ENCODE peak calls at places on chromosomes 12 and 14, in ten cellular contexts. I, L, Y, S, K, R, P, O, W and F are unnamed samples. For H3K4me1, the result is how much of the 10 kb centered on the place peaks cover.

GRCh38 chr14:102969060-102969791 is 46.8 kb downstream of the AMN start:
- DNase-seq in W (no peak), P (no peak), Y (no peak), I (no peak), L (no peak), K (no peak), R (no peak), O (no peak), S (no peak), F (no peak)

GRCh38 chr12:19033244-19033643 is 96.3 kb upstream of the PLEKHA5 start:
- DNase-seq in W (no peak), L (no peak), P (no peak), I (no peak), S (no peak), R (no peak), O (no peak), Y (no peak), K (no peak), F (no peak)

GRCh38 chr12:88142610-88142991 is 494 bp downstream of the TMTC3 start:
- DNase-seq in S (peak), W (peak), R (no peak), P (peak), K (peak), Y (no peak), L (peak), O (peak), I (no peak), F (peak)

GRCh38 chr12:6829532-6830220 is 1.5 kb downstream of the P3H3 start:
- DNase-seq in L (no peak), P (no peak), R (peak), S (peak), O (no peak), Y (peak), I (peak), K (no peak), W (no peak), F (no peak)

GRCh38 chr12:12804432-12804886 is 8.7 kb upstream of the DDX47 start:
- DNase-seq in O (no peak), Y (peak), K (no peak), I (peak), W (no peak), L (no peak), P (no peak), S (peak), R (peak), F (no peak)

GRCh38 chr12:10235761-10236631 is 23.3 kb downstream of the GABARAPL1 start:
- DNase-seq in K (no peak), S (peak), L (peak), R (peak), W (peak), I (peak), O (no peak), Y (peak), P (no peak), F (no peak)

GRCh38 chr14:94143711-94144110 is 14.3 kb upstream of the IFI27L2 start:
- DNase-seq in P (no peak), S (no peak), K (no peak), I (no peak), L (no peak), R (no peak), O (no peak), Y (no peak), W (no peak), F (no peak)

GRCh38 chr14:28141662-28142061 is 624.9 kb upstream of the FOXG1 start:
- DNase-seq in K (no peak), R (no peak), W (no peak), L (no peak), I (no peak), Y (no peak), O (no peak), S (no peak), P (no peak), F (no peak)

GRCh38 chr12:127238061-127238460 is 1028.9 kb upstream of the TMEM132C start:
- DNase-seq in P (no peak), I (no peak), W (no peak), L (no peak), Y (no peak), R (no peak), O (no peak), K (no peak), S (no peak), F (no peak)

GRCh38 chr12:89857652-89858274 is 149.1 kb upstream of the ATP2B1 start:
- DNase-seq in R (no peak), S (no peak), I (no peak), P (no peak), Y (no peak), K (no peak), L (no peak), O (no peak), W (no peak), F (no peak)

GRCh38 chr12:112176321-112177010 is 51.1 kb downstream of the TRAFD1 start:
- DNase-seq in P (no peak), L (no peak), O (no peak), R (no peak), W (no peak), K (no peak), S (no peak), I (no peak), Y (no peak), F (no peak)

GRCh38 chr12:32454075-32454474 is 54.7 kb downstream of the FGD4 start:
- DNase-seq in Y (peak), R (peak), S (no peak), O (no peak), K (no peak), I (peak), W (no peak), P (no peak), L (peak), F (no peak)

GRCh38 chr12:3152892-3153291 is 75.7 kb downstream of the TSPAN9 start:
- DNase-seq in L (no peak), P (no peak), W (peak), Y (no peak), K (no peak), R (no peak), O (no peak), I (no peak), S (no peak), F (no peak)

GRCh38 chr14:60553855-60554254 is 44.9 kb downstream of the SIX6 start:
- DNase-seq in P (no peak), S (no peak), O (no peak), L (no peak), W (no peak), R (no peak), Y (no peak), I (no peak), K (no peak), F (no peak)

GRCh38 chr12:76533331-76533730 is 26.2 kb downstream of the OSBPL8 start:
- DNase-seq in W (no peak), I (no peak), S (no peak), Y (no peak), O (no peak), L (peak), K (no peak), R (no peak), P (no peak), F (no peak)

GRCh38 chr14:63182967-63183366 is 21.3 kb upstream of the RHOJ start:
- DNase-seq in O (no peak), K (no peak), S (no peak), L (no peak), I (no peak), P (no peak), Y (no peak), R (no peak), W (no peak), F (no peak)

GRCh38 chr14:31201111-31201510 is 6.5 kb downstream of the HECTD1 start:
- DNase-seq in P (no peak), L (no peak), O (no peak), K (no peak), R (no peak), W (no peak), S (no peak), I (no peak), Y (no peak), F (no peak)

GRCh38 chr12:48814313-48815280 is 3.7 kb upstream of the CACNB3 start:
- DNase-seq in Y (peak), O (peak), K (peak), W (peak), R (peak), P (peak), S (peak), L (peak), I (peak), F (peak)

GRCh38 chr14:90785474-90785873 is 30.8 kb downstream of the TTC7B start:
- DNase-seq in Y (no peak), L (peak), S (no peak), K (peak), P (no peak), W (no peak), R (peak), I (no peak), O (no peak), F (no peak)

GRCh38 chr12:16349132-16349463 is 1.7 kb downstream of the MGST1 start:
- DNase-seq in R (no peak), O (no peak), L (peak), I (peak), P (peak), W (peak), Y (peak), K (peak), S (peak), F (peak)

GRCh38 chr14:58249611-58250010 is 5.0 kb downstream of the PSMA3 start:
- DNase-seq in L (no peak), Y (no peak), K (no peak), S (no peak), R (no peak), O (no peak), W (no peak), P (no peak), I (no peak), F (no peak)

GRCh38 chr12:9669534-9669933 is at the start of gene CLEC2D:
- DNase-seq in R (no peak), W (no peak), K (no peak), O (no peak), S (no peak), L (no peak), Y (no peak), I (no peak), P (no peak), F (no peak)

GRCh38 chr14:96748371-96748770 is 48.8 kb upstream of the VRK1 start:
- DNase-seq in S (no peak), K (no peak), W (no peak), L (no peak), R (no peak), O (no peak), I (no peak), Y (no peak), P (no peak), F (no peak)

GRCh38 chr14:35932659-35933159 is 106.6 kb downstream of the BRMS1L start:
- DNase-seq in R (no peak), I (no peak), Y (no peak), K (no peak), W (no peak), O (no peak), S (no peak), P (no peak), L (no peak), F (no peak)

GRCh38 chr12:53233671-53234091 is 1.7 kb upstream of the RARG start:
- DNase-seq in L (no peak), S (no peak), P (no peak), R (no peak), Y (no peak), K (no peak), W (peak), I (no peak), O (no peak), F (no peak)

GRCh38 chr14:81565441-81566290 is 32.0 kb upstream of the SEL1L start:
- DNase-seq in R (peak), P (no peak), L (peak), S (peak), O (peak), K (peak), Y (peak), W (no peak), I (no peak), F (no peak)

GRCh38 chr14:89566644-89567411 is 149.8 kb upstream of the FOXN3 start:
- DNase-seq in R (no peak), W (no peak), K (no peak), O (no peak), Y (no peak), I (no peak), L (no peak), S (no peak), P (no peak), F (no peak)

GRCh38 chr14:36067428-36068187 is 108.9 kb downstream of the PTCSC3 start:
- DNase-seq in L (no peak), R (no peak), Y (no peak), S (no peak), P (no peak), O (no peak), K (no peak), W (no peak), I (no peak), F (no peak)

GRCh38 chr12:15977999-15978398 is 66.9 kb downstream of the DERA start:
- DNase-seq in I (no peak), O (no peak), W (no peak), S (no peak), P (no peak), Y (no peak), R (no peak), L (no peak), K (no peak), F (no peak)

GRCh38 chr14:20469890-20470858 is 968 bp downstream of the PNP start:
- DNase-seq in O (peak), S (peak), R (peak), Y (peak), W (peak), I (peak), L (peak), P (no peak), K (peak), F (peak)

GRCh38 chr12:119089668-119090013 is 89.1 kb upstream of the HSPB8 start:
- DNase-seq in L (no peak), P (no peak), R (no peak), I (no peak), S (no peak), W (no peak), K (no peak), O (no peak), Y (no peak), F (no peak)

GRCh38 chr12:111741235-111741812 is 25.4 kb upstream of the ALDH2 start:
- DNase-seq in Y (no peak), K (peak), O (no peak), P (no peak), R (no peak), L (no peak), S (no peak), I (peak), W (no peak), F (no peak)

GRCh38 chr12:88574278-88574677 is 6.0 kb downstream of the KITLG start:
- DNase-seq in W (no peak), L (peak), R (no peak), I (peak), P (no peak), K (no peak), O (no peak), Y (no peak), S (no peak), F (no peak)

GRCh38 chr12:91984571-91984970 is 161.1 kb downstream of the BTG1 start:
- DNase-seq in I (peak), W (no peak), Y (no peak), L (no peak), K (no peak), O (no peak), R (no peak), S (no peak), P (no peak), F (no peak)

DNA sequence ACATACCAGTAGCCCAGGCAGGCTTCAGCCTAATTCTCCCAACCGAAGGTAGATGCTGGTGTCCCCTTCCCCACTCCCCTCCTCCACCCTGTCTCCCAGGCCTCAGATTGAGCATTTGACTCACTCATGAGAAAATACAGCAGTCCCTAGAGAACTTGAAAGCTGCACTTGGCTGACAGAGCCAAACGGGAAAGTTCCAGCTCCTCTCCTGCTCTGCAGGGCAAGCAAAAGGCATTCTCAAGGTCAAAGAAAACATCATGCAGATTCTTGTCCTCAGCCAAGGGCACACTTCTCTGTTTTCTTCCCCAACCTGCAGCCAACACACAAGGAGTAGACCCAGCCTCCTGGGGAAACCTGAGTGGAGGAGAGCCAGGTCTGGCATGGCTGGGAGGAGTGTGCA is 100.2 kb downstream of the IRF2BPL start:
- DNase-seq in Y (no peak), W (no peak), I (no peak), K (no peak), L (no peak), R (no peak), P (no peak), O (no peak), S (no peak), F (no peak)
- H3K4me1 ChIP-seq in Y (under half), W (under half), I (under half), K (under half), L (under half), R (under half), P (under half), O (half or more), S (under half), F (under half)

DNA sequence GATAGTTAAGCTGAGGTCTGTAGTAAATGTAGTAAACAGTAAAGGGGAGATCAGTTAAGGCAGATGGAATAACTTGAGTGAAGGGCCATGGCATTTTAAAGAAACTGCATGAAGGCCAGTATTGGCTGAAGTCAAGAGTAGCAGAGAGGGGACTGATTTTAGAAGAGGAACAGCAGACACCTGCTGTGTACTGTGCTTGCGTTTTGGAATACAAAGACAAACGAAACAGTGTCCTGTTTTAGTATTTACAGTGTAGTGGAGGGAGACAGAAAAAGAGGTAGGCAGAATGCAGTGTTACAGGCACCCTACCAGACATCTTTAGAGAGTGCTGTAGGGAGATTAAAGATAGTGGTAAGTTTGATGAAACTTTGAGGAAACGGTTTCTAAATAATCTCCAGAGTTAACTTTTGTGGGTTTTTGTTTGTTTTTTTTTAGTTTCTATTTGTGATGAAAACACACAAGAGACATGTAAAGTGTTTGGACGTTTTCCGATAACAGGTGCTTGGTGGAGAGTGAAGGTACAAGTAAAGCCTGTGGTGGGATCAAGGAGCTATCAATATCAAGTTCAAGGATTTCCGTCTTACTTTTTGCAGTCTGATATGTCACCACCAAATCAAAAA is 2.1 kb downstream of the HELB start:
- DNase-seq in P (no peak), Y (no peak), S (no peak), L (no peak), O (no peak), R (no peak), K (no peak), I (no peak), W (no peak), F (no peak)
- H3K4me1 ChIP-seq in P (under half), Y (under half), S (under half), L (under half), O (under half), R (under half), K (under half), I (under half), W (under half), F (under half)

GRCh38 chr12:27907766-27908165 is 64.8 kb downstream of the PTHLH start:
- DNase-seq in P (no peak), I (peak), Y (no peak), S (no peak), O (no peak), R (no peak), K (no peak), L (no peak), W (no peak), F (no peak)
- H3K4me1 ChIP-seq in P (under half), I (under half), Y (under half), S (under half), O (under half), R (under half), K (under half), L (under half), W (under half), F (under half)

GRCh38 chr14:68665792-68666195 is 127.1 kb downstream of the ZFP36L1 start:
- DNase-seq in L (no peak), P (no peak), O (no peak), R (no peak), S (peak), W (no peak), I (no peak), K (no peak), Y (no peak), F (no peak)

GRCh38 chr14:68662395-68662794 is 130.5 kb downstream of the ZFP36L1 start:
- DNase-seq in O (no peak), I (peak), Y (no peak), S (no peak), R (no peak), P (no peak), K (no peak), L (no peak), W (no peak), F (peak)

GRCh38 chr14:68663385-68664076 is 129.3 kb downstream of the ZFP36L1 start:
- DNase-seq in O (no peak), L (no peak), I (peak), S (no peak), K (no peak), W (no peak), R (no peak), Y (no peak), P (no peak), F (peak)

GRCh38 chr14:68665116-68665515 is 127.8 kb downstream of the ZFP36L1 start:
- DNase-seq in L (no peak), Y (no peak), P (no peak), R (no peak), S (no peak), W (no peak), O (no peak), K (peak), I (peak), F (no peak)

DNA sequence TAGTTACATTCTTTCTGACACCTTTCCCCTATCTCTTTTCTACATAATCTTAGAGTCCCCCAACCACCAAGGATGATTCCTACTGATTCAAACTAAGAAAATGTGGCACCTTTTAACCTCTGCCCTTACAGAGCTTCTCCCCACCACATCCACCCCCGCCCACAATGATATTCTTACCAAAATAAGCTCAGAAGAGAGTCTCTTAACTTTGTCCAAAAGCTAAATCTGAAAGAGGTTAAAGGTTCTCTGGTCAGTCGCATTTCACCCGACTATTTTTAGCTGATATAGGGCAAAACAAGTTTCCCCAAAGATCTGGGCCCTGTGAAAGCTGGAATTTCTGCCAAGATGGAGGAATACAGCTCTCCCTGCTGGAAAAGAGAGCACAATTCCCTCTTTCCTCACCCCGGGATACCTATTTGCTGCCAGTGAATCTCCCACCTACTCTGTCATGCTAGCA is 128.6 kb downstream of the ZFP36L1 start:
- DNase-seq in S (no peak), R (no peak), O (no peak), P (no peak), K (peak), L (no peak), Y (no peak), I (peak), W (no peak), F (peak)
- H3K4me1 ChIP-seq in S (under half), R (under half), O (half or more), P (half or more), K (under half), L (under half), Y (under half), I (under half), W (under half), F (under half)

DNA sequence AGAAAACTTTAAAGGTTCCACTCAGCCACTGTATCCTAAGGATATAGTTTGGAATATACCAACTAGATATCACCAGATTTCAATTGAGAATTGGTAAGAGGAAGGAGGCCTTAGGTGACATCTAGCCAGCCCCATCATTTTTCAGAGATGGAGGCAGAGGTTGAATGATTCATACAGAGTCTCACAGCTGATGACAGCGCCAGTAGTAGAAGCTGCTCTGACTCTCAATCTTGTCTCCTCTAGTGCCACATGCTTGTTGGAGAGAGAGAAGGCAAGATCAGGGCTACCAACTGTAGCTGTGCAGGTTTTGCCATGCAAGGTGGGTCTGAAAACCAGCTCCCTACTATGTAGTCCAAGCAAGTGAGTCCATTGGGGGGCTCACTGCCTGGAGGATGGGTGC is 6.1 kb downstream of the FRMD6 start:
- DNase-seq in Y (no peak), K (no peak), W (no peak), R (no peak), I (peak), P (no peak), S (no peak), L (no peak), O (no peak), F (no peak)
- H3K4me1 ChIP-seq in Y (under half), K (under half), W (under half), R (under half), I (under half), P (half or more), S (under half), L (under half), O (under half), F (under half)

DNA sequence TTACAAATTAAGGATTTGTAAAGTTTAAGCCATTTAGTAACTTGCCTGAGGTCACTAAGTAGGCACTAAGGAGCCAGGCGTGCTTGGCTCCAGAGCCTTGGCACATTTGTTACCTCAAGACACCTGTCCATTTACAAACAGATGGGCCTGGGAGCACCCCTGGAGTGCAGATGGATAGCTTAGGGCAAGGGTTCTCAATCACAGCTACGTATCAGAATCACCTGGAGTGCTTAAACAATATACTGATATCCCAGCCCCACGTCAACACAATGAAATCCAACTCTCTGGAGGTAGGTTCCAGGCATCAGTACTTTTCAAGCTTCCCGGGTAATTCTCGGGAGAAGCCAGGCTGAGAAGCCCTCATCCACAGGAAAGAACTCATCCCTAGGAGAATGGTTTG is 45.4 kb downstream of the SLC8A3 start:
- DNase-seq in R (no peak), L (peak), I (no peak), K (no peak), W (no peak), O (no peak), Y (no peak), P (no peak), S (no peak), F (no peak)
- H3K4me1 ChIP-seq in R (under half), L (under half), I (under half), K (under half), W (under half), O (under half), Y (under half), P (under half), S (under half), F (under half)